ENCODE peak calls at places on chromosomes 5 and 9, in eight cellular contexts. Q, E, C, R, B, W, F and I are unnamed samples.

GRCh38 chr5:90939208-90939607 is 380.6 kb downstream of the ADGRV1 start:
- DNase-seq in B (no peak), C (no peak), Q (no peak), R (no peak), W (no peak), E (no peak), F (no peak), I (no peak)

GRCh38 chr9:112331676-112331955 is 1.8 kb downstream of the PTBP3 start:
- DNase-seq in C (no peak), Q (peak; percentile 12), E (no peak), F (no peak), B (no peak), R (no peak), W (no peak), I (no peak)

GRCh38 chr5:175749591-175749990 is 91.7 kb downstream of the HRH2 start:
- DNase-seq in C (no peak), Q (peak; percentile 64), R (no peak), B (no peak), E (peak; percentile 31), W (no peak), F (no peak), I (no peak)

GRCh38 chr5:151101151-151101550 is 20.3 kb upstream of the TNIP1 start:
- DNase-seq in F (no peak), R (no peak), E (no peak), B (no peak), Q (no peak), W (no peak), C (no peak), I (no peak)

GRCh38 chr5:37739817-37740261 is 100.0 kb downstream of the GDNF start:
- DNase-seq in Q (no peak), W (no peak), E (no peak), C (no peak), B (no peak), R (peak; percentile 52), F (no peak), I (no peak)

GRCh38 chr9:7374966-7375650 is 424.5 kb downstream of the DMAC1 start:
- DNase-seq in R (no peak), W (no peak), C (no peak), F (no peak), B (no peak), Q (no peak), E (no peak), I (no peak)

GRCh38 chr5:92962752-92963151 is 618.3 kb downstream of the NR2F1-AS1 start:
- DNase-seq in W (no peak), B (no peak), C (no peak), Q (no peak), F (no peak), E (no peak), R (no peak), I (no peak)

GRCh38 chr9:1047605-1048235 is 2.4 kb upstream of the DMRT2 start:
- DNase-seq in F (no peak), C (no peak), B (no peak), R (no peak), Q (no peak), W (no peak), E (no peak), I (no peak)

GRCh38 chr5:133358271-133358670 is 254.1 kb downstream of the FSTL4 start:
- DNase-seq in W (no peak), C (no peak), F (no peak), R (no peak), E (peak; percentile 36), B (no peak), Q (no peak), I (no peak)

GRCh38 chr5:98563885-98564653 is 209.4 kb upstream of the RGMB start:
- DNase-seq in W (no peak), C (no peak), E (no peak), R (no peak), Q (no peak), F (no peak), B (no peak), I (no peak)

GRCh38 chr5:10528056-10528816 is 35.6 kb upstream of the ANKRD33B start:
- DNase-seq in B (no peak), Q (peak; percentile 50), F (no peak), R (peak; percentile 57), C (no peak), E (no peak), W (no peak), I (no peak)

GRCh38 chr5:96432245-96433065 is 593 bp downstream of the PCSK1 start:
- DNase-seq in C (no peak), B (no peak), F (no peak), Q (no peak), W (no peak), R (no peak), E (no peak), I (no peak)

GRCh38 chr9:73872693-73873092 is 624.4 kb upstream of the RORB start:
- DNase-seq in Q (no peak), R (no peak), B (no peak), C (no peak), F (no peak), W (no peak), E (no peak), I (no peak)

GRCh38 chr5:131994533-131995226 is 16.8 kb downstream of the ACSL6 start:
- DNase-seq in F (no peak), C (no peak), W (no peak), Q (no peak), E (no peak), B (no peak), R (no peak), I (no peak)

GRCh38 chr5:126884269-126884819 is 107.4 kb downstream of the LMNB1 start:
- DNase-seq in R (peak; percentile 91), C (no peak), Q (peak; percentile 87), W (no peak), B (no peak), F (no peak), E (no peak), I (no peak)

GRCh38 chr9:4027616-4028015 is 272.3 kb downstream of the GLIS3 start:
- DNase-seq in C (no peak), E (no peak), W (no peak), F (no peak), R (no peak), Q (no peak), B (no peak), I (no peak)

GRCh38 chr5:84494453-84494852 is 109.8 kb upstream of the EDIL3 start:
- DNase-seq in C (no peak), B (no peak), E (peak; percentile 47), R (no peak), Q (peak; percentile 91), W (no peak), F (no peak), I (no peak)

GRCh38 chr9:92171822-92172221 is 56.6 kb upstream of the SPTLC1 start:
- DNase-seq in F (no peak), C (no peak), Q (no peak), R (no peak), W (no peak), B (no peak), E (no peak), I (no peak)

GRCh38 chr5:156623381-156624040 is 226.6 kb upstream of the PPP1R2B start:
- DNase-seq in Q (no peak), E (no peak), B (no peak), W (no peak), R (no peak), F (no peak), C (no peak), I (no peak)

GRCh38 chr5:67051164-67051563 is 145.4 kb downstream of the CD180 start:
- DNase-seq in F (no peak), B (no peak), C (no peak), R (no peak), Q (no peak), W (no peak), E (no peak), I (no peak)